ENCODE peak calls at places on chromosome 21, in eight cellular contexts. One of them, this sample, is unnamed.
A peak's percentile ranks its signal among the peaks of the same experiment; 100 is the strongest.

GRCh38 chr21:40783404-40783803 is 63.6 kb downstream of the DSCAM start:
- DNase-seq in adrenal gland: no peak
- DNase-seq in right lobe of liver: no peak
- DNase-seq in CD8-positive, alpha-beta T cell: no peak
- DNase-seq in left ventricle myocardium inferior: no peak
- DNase-seq in tibial nerve: no peak
- DNase-seq in small intestine: no peak
- DNase-seq in ovary: no peak
- DNase-seq in this sample: no peak

GRCh38 chr21:37547615-37547975 is 181.0 kb downstream of the DYRK1A start:
- DNase-seq in small intestine: no peak
- DNase-seq in ovary: no peak
- DNase-seq in adrenal gland: no peak
- DNase-seq in left ventricle myocardium inferior: no peak
- DNase-seq in tibial nerve: no peak
- DNase-seq in CD8-positive, alpha-beta T cell: no peak
- DNase-seq in right lobe of liver: no peak
- DNase-seq in this sample: no peak

GRCh38 chr21:26165331-26165730 is 5.2 kb downstream of the APP start:
- DNase-seq in CD8-positive, alpha-beta T cell: no peak
- DNase-seq in adrenal gland: no peak
- DNase-seq in right lobe of liver: no peak
- DNase-seq in tibial nerve: no peak
- DNase-seq in ovary: no peak
- DNase-seq in small intestine: no peak
- DNase-seq in left ventricle myocardium inferior: no peak
- DNase-seq in this sample: no peak

GRCh38 chr21:17798796-17799195 is 20.4 kb downstream of the C21orf91 start:
- DNase-seq in adrenal gland: no peak
- DNase-seq in right lobe of liver: no peak
- DNase-seq in tibial nerve: no peak
- DNase-seq in CD8-positive, alpha-beta T cell: no peak
- DNase-seq in ovary: no peak
- DNase-seq in small intestine: no peak
- DNase-seq in left ventricle myocardium inferior: no peak
- DNase-seq in this sample: no peak

GRCh38 chr21:15061747-15062146 is 3.1 kb downstream of the NRIP1 start:
- DNase-seq in small intestine: no peak
- DNase-seq in ovary: no peak
- DNase-seq in right lobe of liver: no peak
- DNase-seq in adrenal gland: no peak
- DNase-seq in tibial nerve: no peak
- DNase-seq in left ventricle myocardium inferior: no peak
- DNase-seq in CD8-positive, alpha-beta T cell: no peak
- DNase-seq in this sample: no peak

GRCh38 chr21:21968810-21969588 is 970.8 kb downstream of the NCAM2 start:
- DNase-seq in right lobe of liver: no peak
- DNase-seq in ovary: no peak
- DNase-seq in left ventricle myocardium inferior: no peak
- DNase-seq in CD8-positive, alpha-beta T cell: no peak
- DNase-seq in small intestine: no peak
- DNase-seq in tibial nerve: no peak
- DNase-seq in adrenal gland: no peak
- DNase-seq in this sample: no peak

GRCh38 chr21:33121715-33122475 is 52.0 kb downstream of the OLIG1 start:
- DNase-seq in CD8-positive, alpha-beta T cell: no peak
- DNase-seq in tibial nerve: no peak
- DNase-seq in right lobe of liver: no peak
- DNase-seq in adrenal gland: no peak
- DNase-seq in ovary: no peak
- DNase-seq in small intestine: no peak
- DNase-seq in left ventricle myocardium inferior: no peak
- DNase-seq in this sample: no peak

GRCh38 chr21:15063081-15063820 is 1.5 kb downstream of the NRIP1 start:
- DNase-seq in adrenal gland: no peak
- DNase-seq in ovary: no peak
- DNase-seq in small intestine: peak; percentile 48
- DNase-seq in CD8-positive, alpha-beta T cell: peak; percentile 7
- DNase-seq in right lobe of liver: peak; percentile 42
- DNase-seq in left ventricle myocardium inferior: no peak
- DNase-seq in tibial nerve: no peak
- DNase-seq in this sample: peak; percentile 28

GRCh38 chr21:15144026-15144425 is 79.2 kb upstream of the NRIP1 start:
- DNase-seq in ovary: no peak
- DNase-seq in adrenal gland: no peak
- DNase-seq in CD8-positive, alpha-beta T cell: no peak
- DNase-seq in tibial nerve: no peak
- DNase-seq in right lobe of liver: no peak
- DNase-seq in left ventricle myocardium inferior: no peak
- DNase-seq in small intestine: no peak
- DNase-seq in this sample: no peak

GRCh38 chr21:25999935-26000582 is 170.5 kb downstream of the APP start:
- DNase-seq in right lobe of liver: no peak
- DNase-seq in ovary: no peak
- DNase-seq in CD8-positive, alpha-beta T cell: peak; percentile 12
- DNase-seq in small intestine: peak; percentile 68
- DNase-seq in adrenal gland: no peak
- DNase-seq in tibial nerve: no peak
- DNase-seq in left ventricle myocardium inferior: no peak
- DNase-seq in this sample: no peak

GRCh38 chr21:37342046-37342632 is 24.4 kb upstream of the DYRK1A start:
- DNase-seq in CD8-positive, alpha-beta T cell: no peak
- DNase-seq in ovary: no peak
- DNase-seq in right lobe of liver: no peak
- DNase-seq in small intestine: no peak
- DNase-seq in tibial nerve: no peak
- DNase-seq in adrenal gland: no peak
- DNase-seq in left ventricle myocardium inferior: no peak
- DNase-seq in this sample: no peak

GRCh38 chr21:32427958-32428623 is 15.6 kb downstream of the EVA1C start:
- DNase-seq in tibial nerve: no peak
- DNase-seq in left ventricle myocardium inferior: no peak
- DNase-seq in right lobe of liver: no peak
- DNase-seq in ovary: no peak
- DNase-seq in adrenal gland: no peak
- DNase-seq in CD8-positive, alpha-beta T cell: no peak
- DNase-seq in small intestine: no peak
- DNase-seq in this sample: no peak

GRCh38 chr21:19853709-19854575 is 1144.3 kb upstream of the NCAM2 start:
- DNase-seq in small intestine: peak; percentile 79
- DNase-seq in adrenal gland: no peak
- DNase-seq in right lobe of liver: no peak
- DNase-seq in left ventricle myocardium inferior: no peak
- DNase-seq in tibial nerve: no peak
- DNase-seq in ovary: no peak
- DNase-seq in CD8-positive, alpha-beta T cell: no peak
- DNase-seq in this sample: no peak

GRCh38 chr21:16794944-16795343 is 717.9 kb upstream of the CXADR start:
- DNase-seq in right lobe of liver: no peak
- DNase-seq in tibial nerve: no peak
- DNase-seq in small intestine: no peak
- DNase-seq in ovary: peak; percentile 35
- DNase-seq in left ventricle myocardium inferior: no peak
- DNase-seq in adrenal gland: peak; percentile 88
- DNase-seq in CD8-positive, alpha-beta T cell: no peak
- DNase-seq in this sample: no peak

GRCh38 chr21:46559291-46559983 is 45.4 kb downstream of the S100B start:
- DNase-seq in tibial nerve: no peak
- DNase-seq in ovary: no peak
- DNase-seq in left ventricle myocardium inferior: no peak
- DNase-seq in small intestine: peak; percentile 9
- DNase-seq in CD8-positive, alpha-beta T cell: peak; percentile 47
- DNase-seq in adrenal gland: peak; percentile 50
- DNase-seq in right lobe of liver: peak; percentile 41
- DNase-seq in this sample: peak; percentile 64

GRCh38 chr21:46557919-46558392 is 46.9 kb downstream of the S100B start:
- DNase-seq in right lobe of liver: peak; percentile 46
- DNase-seq in CD8-positive, alpha-beta T cell: no peak
- DNase-seq in ovary: no peak
- DNase-seq in left ventricle myocardium inferior: no peak
- DNase-seq in tibial nerve: no peak
- DNase-seq in adrenal gland: peak; percentile 43
- DNase-seq in small intestine: no peak
- DNase-seq in this sample: no peak

GRCh38 chr21:46555678-46556077 is 49.2 kb downstream of the S100B start:
- DNase-seq in small intestine: no peak
- DNase-seq in left ventricle myocardium inferior: no peak
- DNase-seq in tibial nerve: no peak
- DNase-seq in CD8-positive, alpha-beta T cell: no peak
- DNase-seq in adrenal gland: peak; percentile 41
- DNase-seq in right lobe of liver: no peak
- DNase-seq in ovary: no peak
- DNase-seq in this sample: no peak

GRCh38 chr21:46556802-46557201 is 48.1 kb downstream of the S100B start:
- DNase-seq in ovary: no peak
- DNase-seq in right lobe of liver: no peak
- DNase-seq in adrenal gland: peak; percentile 39
- DNase-seq in CD8-positive, alpha-beta T cell: no peak
- DNase-seq in small intestine: no peak
- DNase-seq in tibial nerve: no peak
- DNase-seq in left ventricle myocardium inferior: no peak
- DNase-seq in this sample: no peak

GRCh38 chr21:46557469-46557868 is 47.4 kb downstream of the S100B start:
- DNase-seq in left ventricle myocardium inferior: no peak
- DNase-seq in right lobe of liver: peak; percentile 44
- DNase-seq in adrenal gland: peak; percentile 45
- DNase-seq in ovary: no peak
- DNase-seq in tibial nerve: no peak
- DNase-seq in CD8-positive, alpha-beta T cell: no peak
- DNase-seq in small intestine: no peak
- DNase-seq in this sample: no peak
- H3K4me1 ChIP-seq in left ventricle myocardium inferior: peaks cover 29% of the 10 kb centered on the region
- H3K4me1 ChIP-seq in right lobe of liver: no peaks in the 10 kb centered on the region
- H3K4me1 ChIP-seq in adrenal gland: no peaks in the 10 kb centered on the region
- H3K4me1 ChIP-seq in ovary: peaks cover 16% of the 10 kb centered on the region
- H3K4me1 ChIP-seq in tibial nerve: no peaks in the 10 kb centered on the region
- H3K4me1 ChIP-seq in CD8-positive, alpha-beta T cell: peaks cover 96% of the 10 kb centered on the region
- H3K4me1 ChIP-seq in small intestine: no peaks in the 10 kb centered on the region
- H3K4me1 ChIP-seq in this sample: no peaks in the 10 kb centered on the region

GRCh38 chr21:29238052-29238966 is 60.4 kb upstream of the BACH1 start:
- DNase-seq in right lobe of liver: no peak
- DNase-seq in small intestine: no peak
- DNase-seq in adrenal gland: no peak
- DNase-seq in CD8-positive, alpha-beta T cell: no peak
- DNase-seq in left ventricle myocardium inferior: no peak
- DNase-seq in ovary: no peak
- DNase-seq in tibial nerve: no peak
- DNase-seq in this sample: no peak

GRCh38 chr21:29237110-29238051 is 61.3 kb upstream of the BACH1 start:
- DNase-seq in left ventricle myocardium inferior: peak; percentile 18
- DNase-seq in right lobe of liver: no peak
- DNase-seq in adrenal gland: no peak
- DNase-seq in ovary: no peak
- DNase-seq in small intestine: no peak
- DNase-seq in CD8-positive, alpha-beta T cell: no peak
- DNase-seq in tibial nerve: no peak
- DNase-seq in this sample: peak; percentile 7

GRCh38 chr21:29240136-29240535 is 58.6 kb upstream of the BACH1 start:
- DNase-seq in adrenal gland: no peak
- DNase-seq in CD8-positive, alpha-beta T cell: no peak
- DNase-seq in left ventricle myocardium inferior: no peak
- DNase-seq in ovary: no peak
- DNase-seq in right lobe of liver: no peak
- DNase-seq in tibial nerve: no peak
- DNase-seq in small intestine: no peak
- DNase-seq in this sample: no peak

GRCh38 chr21:29235714-29236197 is 63.0 kb upstream of the BACH1 start:
- DNase-seq in left ventricle myocardium inferior: no peak
- DNase-seq in small intestine: no peak
- DNase-seq in right lobe of liver: no peak
- DNase-seq in CD8-positive, alpha-beta T cell: no peak
- DNase-seq in adrenal gland: no peak
- DNase-seq in ovary: no peak
- DNase-seq in tibial nerve: no peak
- DNase-seq in this sample: no peak

DNA sequence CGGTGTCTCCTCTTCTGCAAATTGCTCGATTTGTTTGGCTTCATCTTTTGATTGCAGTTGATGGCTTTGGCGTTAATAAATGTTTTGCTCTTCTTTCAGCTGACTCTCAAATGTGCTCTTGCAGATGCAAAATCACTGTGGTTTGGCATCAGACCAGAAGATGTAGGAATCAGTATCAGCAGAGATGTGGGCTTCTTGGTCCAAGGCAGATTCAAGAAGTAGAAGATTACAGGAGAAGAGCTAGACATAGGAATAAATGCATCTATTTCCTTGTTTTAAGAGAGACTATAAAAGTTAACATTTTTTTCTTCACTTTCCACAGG is 59.8 kb upstream of the BACH1 start:
- DNase-seq in ovary: no peak
- DNase-seq in adrenal gland: no peak
- DNase-seq in tibial nerve: no peak
- DNase-seq in CD8-positive, alpha-beta T cell: no peak
- DNase-seq in left ventricle myocardium inferior: no peak
- DNase-seq in right lobe of liver: no peak
- DNase-seq in small intestine: no peak
- DNase-seq in this sample: no peak
- H3K4me1 ChIP-seq in ovary: no peaks in the 10 kb centered on the region
- H3K4me1 ChIP-seq in adrenal gland: peaks cover 15% of the 10 kb centered on the region
- H3K4me1 ChIP-seq in tibial nerve: peaks cover 27% of the 10 kb centered on the region
- H3K4me1 ChIP-seq in CD8-positive, alpha-beta T cell: no peaks in the 10 kb centered on the region
- H3K4me1 ChIP-seq in left ventricle myocardium inferior: peaks cover 22% of the 10 kb centered on the region
- H3K4me1 ChIP-seq in right lobe of liver: no peaks in the 10 kb centered on the region
- H3K4me1 ChIP-seq in small intestine: peaks cover 3% of the 10 kb centered on the region
- H3K4me1 ChIP-seq in this sample: peaks cover 4% of the 10 kb centered on the region

DNA sequence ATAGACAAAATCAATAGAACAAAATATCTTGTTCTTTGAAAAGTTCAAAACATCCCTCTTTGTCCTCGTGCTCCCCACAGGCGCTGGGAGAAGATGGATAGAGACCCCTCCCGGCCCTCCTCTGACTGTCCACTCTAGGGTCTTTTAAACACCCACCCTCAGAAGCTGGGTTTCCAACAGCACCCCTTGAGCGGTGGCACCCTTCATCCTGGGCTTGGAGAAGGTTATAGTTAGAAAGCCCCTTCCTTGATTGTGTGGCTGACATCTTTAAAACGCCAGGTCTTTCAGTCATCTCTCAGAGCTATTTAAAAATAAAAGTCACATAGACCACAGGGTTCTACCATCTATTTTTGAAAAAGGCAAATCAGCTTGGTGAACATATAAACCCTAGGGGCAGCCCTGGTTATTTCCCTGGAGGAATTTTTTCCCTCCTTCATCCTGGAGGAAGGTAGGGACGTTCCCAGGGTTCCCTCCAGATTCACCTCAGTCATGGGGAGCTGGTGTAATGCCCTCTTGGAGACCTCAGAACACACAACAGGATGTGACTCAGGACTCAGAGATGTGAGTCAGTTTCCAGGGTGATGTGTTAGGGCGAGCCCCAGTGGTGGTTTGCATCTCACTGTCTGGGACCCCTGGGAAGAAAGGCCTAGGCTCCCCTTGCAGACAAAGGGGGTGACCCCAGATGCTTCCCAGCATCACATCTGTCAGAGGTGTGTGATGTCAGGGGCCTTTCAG is 138.5 kb downstream of the CLIC6 start:
- DNase-seq in left ventricle myocardium inferior: no peak
- DNase-seq in ovary: no peak
- DNase-seq in CD8-positive, alpha-beta T cell: peak; percentile 45
- DNase-seq in small intestine: no peak
- DNase-seq in tibial nerve: no peak
- DNase-seq in adrenal gland: no peak
- DNase-seq in right lobe of liver: no peak
- DNase-seq in this sample: no peak
- H3K4me1 ChIP-seq in left ventricle myocardium inferior: no peaks in the 10 kb centered on the region
- H3K4me1 ChIP-seq in ovary: peaks cover 8% of the 10 kb centered on the region
- H3K4me1 ChIP-seq in CD8-positive, alpha-beta T cell: peaks cover 44% of the 10 kb centered on the region
- H3K4me1 ChIP-seq in small intestine: peaks cover 12% of the 10 kb centered on the region
- H3K4me1 ChIP-seq in tibial nerve: peaks cover 18% of the 10 kb centered on the region
- H3K4me1 ChIP-seq in adrenal gland: peaks cover 3% of the 10 kb centered on the region
- H3K4me1 ChIP-seq in right lobe of liver: no peaks in the 10 kb centered on the region
- H3K4me1 ChIP-seq in this sample: no peaks in the 10 kb centered on the region

GRCh38 chr21:28336299-28336698 is 656.4 kb downstream of the LTN1 start:
- DNase-seq in right lobe of liver: no peak
- DNase-seq in CD8-positive, alpha-beta T cell: no peak
- DNase-seq in ovary: no peak
- DNase-seq in adrenal gland: no peak
- DNase-seq in small intestine: peak; percentile 62
- DNase-seq in tibial nerve: no peak
- DNase-seq in left ventricle myocardium inferior: no peak
- DNase-seq in this sample: no peak
- H3K4me1 ChIP-seq in right lobe of liver: no peaks in the 10 kb centered on the region
- H3K4me1 ChIP-seq in CD8-positive, alpha-beta T cell: no peaks in the 10 kb centered on the region
- H3K4me1 ChIP-seq in ovary: peaks cover 3% of the 10 kb centered on the region
- H3K4me1 ChIP-seq in adrenal gland: no peaks in the 10 kb centered on the region
- H3K4me1 ChIP-seq in small intestine: no peaks in the 10 kb centered on the region
- H3K4me1 ChIP-seq in tibial nerve: peaks cover 37% of the 10 kb centered on the region
- H3K4me1 ChIP-seq in left ventricle myocardium inferior: peaks cover 40% of the 10 kb centered on the region
- H3K4me1 ChIP-seq in this sample: no peaks in the 10 kb centered on the region

This sample was measured in thyroid gland.